ENCODE peak calls at places on chromosomes 3 and 15, in four cellular contexts. J, E, U and P are unnamed samples.

GRCh38 chr15:70569139-70569717 is 194.1 kb downstream of the UACA start:
- DNase-seq in E (no peak), J (no peak), U (peak), P (no peak)

GRCh38 chr15:91652610-91653207 is 200.8 kb upstream of the SLCO3A1 start:
- DNase-seq in J (no peak), U (no peak), E (no peak), P (no peak)

GRCh38 chr3:45667569-45667967 is 21.6 kb upstream of the SACM1L start:
- DNase-seq in U (no peak), J (no peak), E (no peak), P (no peak)

GRCh38 chr3:134372405-134373277 is 1.6 kb downstream of the AMOTL2 start:
- DNase-seq in J (no peak), U (peak), E (no peak), P (no peak)

GRCh38 chr3:67648229-67648628 is 6.2 kb downstream of the SUCLG2 start:
- DNase-seq in U (no peak), J (no peak), E (no peak), P (no peak)

GRCh38 chr3:50194903-50195500 is 3.6 kb downstream of the GNAT1 start:
- DNase-seq in J (no peak), E (peak), U (no peak), P (peak)

GRCh38 chr3:58184309-58184981 is 26.3 kb downstream of the DNASE1L3 start:
- DNase-seq in U (no peak), J (no peak), E (no peak), P (no peak)

GRCh38 chr3:150371741-150372254 is 36.3 kb upstream of the TSC22D2 start:
- DNase-seq in E (no peak), J (no peak), U (peak), P (no peak)

GRCh38 chr3:98545940-98546339 is 14.2 kb downstream of the GPR15 start:
- DNase-seq in J (no peak), U (no peak), E (peak), P (no peak)

GRCh38 chr3:166864473-166865467 is 515.3 kb downstream of the ZBBX start:
- DNase-seq in E (no peak), U (no peak), J (no peak), P (no peak)

GRCh38 chr3:44065311-44065710 is 176.4 kb upstream of the TOPAZ1 start:
- DNase-seq in E (no peak), U (peak), J (no peak), P (no peak)

GRCh38 chr3:160126046-160126445 is 99.2 kb upstream of the C3orf80 start:
- DNase-seq in U (no peak), J (no peak), E (no peak), P (no peak)

GRCh38 chr3:46186856-46187700 is 21.0 kb downstream of the CCR1 start:
- DNase-seq in U (no peak), J (peak), E (peak), P (peak)

GRCh38 chr3:133488785-133489367 is 84.6 kb upstream of the CDV3 start:
- DNase-seq in E (peak), J (no peak), U (peak), P (no peak)

GRCh38 chr3:16186565-16186964 is 12.1 kb downstream of the GALNT15 start:
- DNase-seq in U (no peak), E (no peak), J (no peak), P (no peak)

GRCh38 chr3:160564205-160564922 is 1.0 kb downstream of the KPNA4 start:
- DNase-seq in J (no peak), E (peak), U (no peak), P (peak)

GRCh38 chr3:107153981-107154380 is 223.3 kb upstream of the CCDC54 start:
- DNase-seq in J (no peak), U (no peak), E (no peak), P (no peak)

GRCh38 chr15:28919201-28919627 is 33.4 kb downstream of the APBA2 start:
- DNase-seq in U (no peak), J (no peak), E (no peak), P (no peak)

GRCh38 chr3:144055604-144056003 is 84.0 kb downstream of the DIPK2A start:
- DNase-seq in J (no peak), U (peak), E (no peak), P (no peak)

GRCh38 chr3:50486219-50486888 is 17.1 kb downstream of the CACNA2D2 start:
- DNase-seq in U (no peak), E (no peak), J (no peak), P (no peak)

GRCh38 chr3:133942761-133943535 is 47.3 kb upstream of the RAB6B start:
- DNase-seq in J (no peak), U (no peak), E (no peak), P (no peak)

GRCh38 chr3:196624907-196625306 is 14.6 kb upstream of the NRROS start:
- DNase-seq in J (no peak), E (no peak), U (no peak), P (no peak)

GRCh38 chr3:174931473-174931872 is 72.3 kb downstream of the NAALADL2 start:
- DNase-seq in U (peak), E (no peak), J (no peak), P (no peak)

GRCh38 chr15:36325206-36325605 is 254.2 kb upstream of the CDIN1 start:
- DNase-seq in U (no peak), E (no peak), J (no peak), P (no peak)

GRCh38 chr3:181311186-181311585 is 321.6 kb upstream of the DNAJC19 start:
- DNase-seq in U (no peak), J (no peak), E (no peak), P (no peak)

GRCh38 chr15:69163124-69163669 is 2.8 kb downstream of the GLCE start:
- DNase-seq in U (no peak), J (no peak), E (no peak), P (no peak)

GRCh38 chr3:118987466-118987865 is 47.2 kb downstream of the IGSF11 start:
- DNase-seq in E (no peak), J (no peak), U (peak), P (no peak)

GRCh38 chr3:141242035-141242721 is 10.6 kb downstream of the PXYLP1 start:
- DNase-seq in U (peak), J (no peak), E (no peak), P (no peak)

GRCh38 chr15:55277116-55277564 is 12.5 kb downstream of the RAB27A start:
- DNase-seq in J (no peak), U (no peak), E (no peak), P (peak)

GRCh38 chr3:50661321-50661837 is 13.3 kb upstream of the DOCK3 start:
- DNase-seq in J (no peak), E (no peak), U (no peak), P (no peak)

DNA sequence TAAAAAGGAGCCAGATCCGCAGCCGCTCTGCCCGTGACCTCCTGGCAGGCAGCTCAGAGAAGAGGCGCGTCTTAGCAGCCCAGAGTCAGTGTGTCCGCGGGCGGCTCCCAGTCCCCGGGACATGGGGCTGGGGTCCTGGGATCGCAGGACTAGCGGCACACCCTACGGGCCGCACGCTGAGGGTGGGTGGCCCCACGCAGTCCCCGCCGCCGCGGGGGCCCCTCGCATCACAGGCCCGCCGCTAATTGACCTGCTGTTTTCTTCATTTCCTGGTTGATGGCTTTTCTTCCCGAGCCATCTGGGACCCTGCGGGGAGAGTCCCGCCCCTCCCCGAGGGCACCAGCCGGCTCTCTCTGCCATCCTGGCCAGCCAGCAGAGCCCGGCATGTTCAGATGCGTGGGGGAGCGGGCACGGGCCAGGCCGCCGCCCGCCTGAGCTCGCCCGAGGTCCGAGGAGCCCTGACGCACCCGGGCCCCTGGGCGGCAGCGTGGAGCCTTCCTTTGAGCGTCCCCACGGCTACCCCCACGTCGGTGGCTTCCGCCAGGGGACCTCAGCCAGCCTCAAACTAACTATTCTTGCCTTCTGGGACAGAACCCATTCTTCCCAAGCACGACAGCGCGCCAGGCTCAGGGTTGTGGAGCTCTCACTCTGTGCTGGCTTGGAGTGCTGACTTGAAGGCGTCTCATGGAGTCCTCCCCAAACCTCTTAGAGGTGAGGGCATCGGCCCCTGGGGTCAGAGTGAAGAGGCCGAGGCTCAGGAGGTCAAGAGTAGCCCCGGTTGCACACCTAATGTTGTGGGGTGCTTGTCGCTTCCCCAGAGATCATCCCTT is 34.6 kb upstream of the CACNA2D3 start:
- DNase-seq in J (no peak), E (no peak), U (no peak), P (no peak)
- TF ChIP-seq CTCF in J (no peak), E (no peak), U (no peak), P (no peak)

GRCh38 chr15:90022345-90022744 is 21.2 kb downstream of the ZNF710 start:
- DNase-seq in J (no peak), E (no peak), U (no peak), P (no peak)

GRCh38 chr15:90025461-90026033 is 24.4 kb downstream of the ZNF710 start:
- DNase-seq in J (no peak), E (no peak), U (no peak), P (no peak)

GRCh38 chr15:90022905-90023700 is 22.0 kb downstream of the ZNF710 start:
- DNase-seq in J (no peak), U (no peak), E (no peak), P (no peak)

GRCh38 chr15:90021108-90021507 is 20.0 kb downstream of the ZNF710 start:
- DNase-seq in J (no peak), U (no peak), E (no peak), P (no peak)

GRCh38 chr15:90024406-90024805 is 23.3 kb downstream of the ZNF710 start:
- DNase-seq in U (no peak), J (no peak), E (no peak), P (no peak)
- TF ChIP-seq CTCF in U (no peak), J (no peak), E (no peak), P (no peak)

GRCh38 chr3:12545473-12545791 is at the start of gene MKRN2OS:
- DNase-seq in J (no peak), U (no peak), E (no peak), P (no peak)
- TF ChIP-seq CTCF in J (no peak), U (no peak), E (no peak), P (no peak)

DNA sequence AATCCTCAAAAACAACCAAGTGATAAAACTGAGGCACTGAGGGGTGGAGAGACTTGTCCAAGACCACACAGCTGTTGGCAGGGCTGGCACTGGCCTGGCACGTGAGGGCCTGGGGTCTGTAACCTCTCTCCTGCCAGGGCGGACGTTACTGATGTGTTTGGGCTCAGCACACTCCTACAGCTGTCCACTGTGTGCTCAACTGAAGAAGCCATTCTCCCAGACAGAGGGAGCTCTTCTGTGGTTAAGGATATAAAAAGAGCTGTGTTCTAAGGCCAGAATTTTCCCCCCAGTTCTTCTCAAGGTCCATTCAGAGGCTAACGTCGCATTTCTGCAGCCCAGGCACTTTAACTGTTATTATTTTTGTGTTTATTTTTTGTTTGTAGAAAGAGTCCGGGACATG is 429.0 kb upstream of the ATP11B start:
- DNase-seq in E (no peak), J (no peak), U (no peak), P (no peak)
- TF ChIP-seq CTCF in E (peak), J (no peak), U (no peak), P (no peak)

GRCh38 chr15:31303434-31304073 is 23.1 kb upstream of the KLF13 start:
- DNase-seq in E (peak), J (no peak), U (peak), P (peak)

GRCh38 chr15:31301687-31301990 is 25.0 kb upstream of the KLF13 start:
- DNase-seq in J (peak), U (no peak), E (peak), P (no peak)

GRCh38 chr15:31302029-31302657 is 24.5 kb upstream of the KLF13 start:
- DNase-seq in U (no peak), E (no peak), J (peak), P (no peak)

GRCh38 chr15:31304074-31304648 is 22.5 kb upstream of the KLF13 start:
- DNase-seq in E (no peak), J (no peak), U (no peak), P (no peak)

GRCh38 chr15:31302778-31303433 is 23.7 kb upstream of the KLF13 start:
- DNase-seq in U (no peak), E (peak), J (no peak), P (peak)
- TF ChIP-seq CTCF in U (peak), E (peak), J (peak), P (peak)

GRCh38 chr15:40080847-40081246 is 27.8 kb downstream of the BMF start:
- DNase-seq in U (no peak), J (no peak), E (no peak), P (no peak)

GRCh38 chr15:40082195-40082868 is 26.3 kb downstream of the BMF start:
- DNase-seq in E (no peak), U (no peak), J (peak), P (no peak)

GRCh38 chr15:40080104-40080503 is 28.6 kb downstream of the BMF start:
- DNase-seq in J (no peak), U (no peak), E (no peak), P (no peak)

GRCh38 chr15:40083756-40084101 is 24.9 kb downstream of the BMF start:
- DNase-seq in J (no peak), U (no peak), E (no peak), P (no peak)

GRCh38 chr15:40081691-40082194 is 26.9 kb downstream of the BMF start:
- DNase-seq in J (no peak), U (peak), E (no peak), P (no peak)
- TF ChIP-seq CTCF in J (no peak), U (no peak), E (no peak), P (no peak)

GRCh38 chr3:112116777-112117186 is 16.3 kb downstream of the GCSAM start:
- DNase-seq in J (no peak), U (no peak), E (peak), P (no peak)

GRCh38 chr3:112117415-112117814 is 15.6 kb downstream of the GCSAM start:
- DNase-seq in E (peak), J (no peak), U (no peak), P (no peak)

GRCh38 chr3:112115806-112116383 is 17.2 kb downstream of the GCSAM start:
- DNase-seq in J (no peak), E (peak), U (no peak), P (no peak)

GRCh38 chr3:112119686-112120484 is 13.2 kb downstream of the GCSAM start:
- DNase-seq in J (no peak), U (no peak), E (peak), P (no peak)

DNA sequence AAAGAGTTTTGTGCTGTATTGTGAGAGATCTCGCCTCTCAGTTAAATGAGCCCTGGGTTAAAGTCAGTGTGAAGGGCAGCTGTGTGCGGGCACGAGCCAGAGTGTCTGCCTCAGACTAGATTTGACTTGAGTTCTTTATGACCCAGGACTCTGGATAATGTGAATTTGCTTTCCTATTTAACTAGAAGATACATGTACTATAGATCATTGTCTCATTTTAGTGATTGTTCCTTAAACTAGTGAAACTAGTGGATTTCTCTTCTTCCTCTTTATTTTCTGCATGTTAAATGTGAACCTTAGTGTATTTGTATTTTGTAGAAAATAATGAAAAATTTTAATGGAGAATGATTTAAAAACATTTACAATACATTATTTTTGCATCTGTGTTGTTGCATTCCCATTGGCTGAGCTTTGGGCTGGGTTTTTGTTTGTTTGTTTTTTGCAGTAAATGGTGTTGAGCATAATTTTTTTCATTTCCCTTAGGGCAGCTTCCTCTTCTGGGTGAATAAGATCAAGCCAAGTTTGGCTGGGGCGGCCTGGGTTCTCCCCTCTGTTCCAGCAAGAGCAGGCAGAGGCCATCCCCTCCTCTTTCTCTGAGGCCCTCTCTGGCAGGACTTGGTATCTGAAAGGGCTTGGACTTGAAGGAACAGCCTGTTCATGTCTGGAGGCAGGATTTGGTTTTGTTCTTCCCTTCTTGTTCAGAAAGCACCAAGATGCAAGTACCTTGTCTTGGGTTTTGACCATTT is 15.0 kb downstream of the GCSAM start:
- DNase-seq in J (peak), E (peak), U (no peak), P (no peak)
- TF ChIP-seq CTCF in J (peak), E (peak), U (no peak), P (peak)

GRCh38 chr15:63505842-63506222 is 1.4 kb downstream of the USP3 start:
- DNase-seq in U (no peak), E (no peak), J (no peak), P (no peak)
- TF ChIP-seq CTCF in U (no peak), E (no peak), J (no peak), P (no peak)